ENCODE peak calls at places on chromosomes 2 and 18, in five cellular contexts. P is ovary, L is BE2C, T is IMR-90, G is fibroblast of mammary gland. X is an unnamed sample.

GRCh38 chr18:13762690-13763439 is 36.4 kb downstream of the RNMT start:
- DNase-seq in P (no peak), L (no peak), T (no peak), G (no peak), X (no peak)

GRCh38 chr2:120779781-120780283 is 44.2 kb downstream of the GLI2 start:
- DNase-seq in P (no peak), L (no peak), T (peak), G (peak), X (peak)

GRCh38 chr2:96523659-96524481 is 12.7 kb upstream of the ARID5A start:
- DNase-seq in P (no peak), L (no peak), T (peak), G (peak), X (no peak)

GRCh38 chr2:102114290-102114721 is 28.2 kb upstream of the IL1R1 start:
- DNase-seq in P (no peak), L (no peak), T (peak), G (peak), X (peak)

GRCh38 chr2:20507166-20507692 is 60.4 kb downstream of the RHOB start:
- DNase-seq in P (no peak), L (no peak), T (peak), G (no peak), X (no peak)

GRCh38 chr18:35344736-35345459 is 678 bp upstream of the ZNF24 start:
- DNase-seq in P (no peak), L (no peak), T (no peak), G (no peak), X (no peak)

GRCh38 chr2:205776139-205776538 is 93.8 kb downstream of the NRP2 start:
- DNase-seq in P (no peak), L (peak), T (no peak), G (peak), X (no peak)

GRCh38 chr2:182559623-182560022 is 132.8 kb upstream of the PDE1A start:
- DNase-seq in P (no peak), L (no peak), T (peak), G (peak), X (peak)

GRCh38 chr2:138779451-138780440 is at the start of gene NXPH2:
- DNase-seq in P (no peak), L (peak), T (no peak), G (peak), X (no peak)

GRCh38 chr2:132615329-132616085 is 54.5 kb downstream of the LYPD1 start:
- DNase-seq in P (no peak), L (no peak), T (no peak), G (no peak), X (no peak)

GRCh38 chr2:119431976-119432881 is 575 bp downstream of the TMEM37 start:
- DNase-seq in P (peak), L (no peak), T (peak), G (peak), X (no peak)

GRCh38 chr2:159137511-159138101 is 148.9 kb downstream of the WDSUB1 start:
- DNase-seq in P (no peak), L (no peak), T (no peak), G (peak), X (no peak)

GRCh38 chr2:186129767-186130581 is 356.1 kb upstream of the ZC3H15 start:
- DNase-seq in P (no peak), L (no peak), T (peak), G (peak), X (peak)

GRCh38 chr18:63981719-63982118 is 11.8 kb downstream of the SERPINB8 start:
- DNase-seq in P (no peak), L (no peak), T (no peak), G (no peak), X (no peak)

GRCh38 chr2:74474899-74475298 is 2.4 kb upstream of the MRPL53 start:
- DNase-seq in P (no peak), L (peak), T (no peak), G (no peak), X (no peak)

GRCh38 chr2:18050001-18050400 is 171.5 kb downstream of the KCNS3 start:
- DNase-seq in P (no peak), L (no peak), T (no peak), G (no peak), X (peak)

GRCh38 chr18:74402806-74403433 is 54.2 kb downstream of the DIPK1C start:
- DNase-seq in P (no peak), L (peak), T (no peak), G (no peak), X (no peak)

GRCh38 chr18:26226229-26227050 is at the start of gene TAF4B:
- DNase-seq in P (peak), L (peak), T (peak), G (peak), X (peak)

GRCh38 chr2:133362061-133362476 is 206.2 kb downstream of the NCKAP5 start:
- DNase-seq in P (no peak), L (no peak), T (peak), G (peak), X (peak)

GRCh38 chr2:74109551-74109950 is 38.2 kb downstream of the BOLA3 start:
- DNase-seq in P (no peak), L (no peak), T (no peak), G (no peak), X (no peak)

GRCh38 chr2:235106874-235107639 is 155.2 kb downstream of the SH3BP4 start:
- DNase-seq in P (peak), L (peak), T (peak), G (peak), X (peak)

GRCh38 chr2:122414911-122415310 is 659.5 kb downstream of the TSN start:
- DNase-seq in P (no peak), L (no peak), T (no peak), G (no peak), X (peak)

GRCh38 chr2:75186829-75187228 is 12.5 kb downstream of the TACR1 start:
- DNase-seq in P (peak), L (no peak), T (no peak), G (peak), X (no peak)

GRCh38 chr2:215839816-215840215 is 173.5 kb downstream of the MREG start:
- DNase-seq in P (no peak), L (no peak), T (no peak), G (no peak), X (no peak)

GRCh38 chr2:190759749-190760213 is 110.9 kb downstream of the NAB1 start:
- DNase-seq in P (no peak), L (no peak), T (peak), G (peak), X (peak)

GRCh38 chr2:54967759-54968365 is 82.4 kb downstream of the RTN4 start:
- DNase-seq in P (no peak), L (no peak), T (no peak), G (no peak), X (no peak)

GRCh38 chr2:217617496-217618085 is 385.2 kb downstream of the TNS1 start:
- DNase-seq in P (no peak), L (no peak), T (peak), G (no peak), X (no peak)

GRCh38 chr18:25876334-25876979 is 214.0 kb downstream of the SS18 start:
- DNase-seq in P (no peak), L (no peak), T (peak), G (no peak), X (no peak)

GRCh38 chr2:217335341-217335966 is 475.6 kb upstream of the TNP1 start:
- DNase-seq in P (no peak), L (no peak), T (peak), G (peak), X (peak)

GRCh38 chr18:44715245-44715644 is 34.6 kb downstream of the SETBP1 start:
- DNase-seq in P (no peak), L (no peak), T (no peak), G (peak), X (peak)

GRCh38 chr2:57516740-57517340 is 529.8 kb upstream of the VRK2 start:
- DNase-seq in P (no peak), L (no peak), T (peak), G (peak), X (peak)

GRCh38 chr2:36613801-36614200 is 15.8 kb upstream of the FEZ2 start:
- DNase-seq in P (no peak), L (no peak), T (no peak), G (no peak), X (no peak)

GRCh38 chr2:64768426-64769033 is 114.8 kb upstream of the SERTAD2 start:
- DNase-seq in P (no peak), L (no peak), T (no peak), G (no peak), X (peak)

GRCh38 chr2:71863338-71863737 is 284.3 kb downstream of the CYP26B1 start:
- DNase-seq in P (no peak), L (no peak), T (no peak), G (no peak), X (no peak)
- H3K4me3 ChIP-seq in P (no peak), L (no peak), T (no peak), G (no peak), X (no peak)

GRCh38 chr18:9877655-9878014 is 8.1 kb upstream of the TXNDC2 start:
- DNase-seq in P (no peak), L (no peak), T (no peak), G (no peak), X (no peak)
- H3K4me3 ChIP-seq in P (peak), L (no peak), T (peak), G (no peak), X (no peak)

DNA sequence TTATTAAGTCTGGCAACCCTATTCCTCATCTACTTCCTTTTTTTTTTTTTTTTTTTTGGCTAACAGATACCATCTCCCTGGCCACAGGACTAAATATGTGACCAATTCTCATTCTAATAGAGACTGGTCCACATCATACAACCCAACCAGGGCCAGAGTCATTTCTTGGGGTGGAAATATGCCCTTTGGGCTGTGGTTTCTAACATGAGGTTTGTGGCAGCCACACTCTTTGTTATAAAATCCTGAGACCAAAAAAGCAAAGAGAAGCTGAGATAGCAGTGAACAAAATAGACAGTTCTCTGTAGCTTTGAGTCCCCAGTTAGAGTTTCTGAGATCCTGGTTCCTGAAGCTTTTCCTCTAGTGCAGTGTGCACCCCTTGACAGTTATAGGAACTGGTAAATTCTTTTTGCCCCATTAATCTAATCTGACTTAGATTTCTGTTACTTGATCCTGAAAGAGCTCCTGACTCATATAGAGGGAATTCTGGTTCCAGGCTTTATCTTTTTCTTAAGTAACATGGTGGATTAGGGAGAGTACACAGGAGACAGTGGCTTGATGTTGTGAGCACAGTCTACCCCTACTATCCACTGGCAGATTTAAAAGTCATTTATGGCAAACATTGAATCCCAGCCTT is 86.8 kb downstream of the MAIP1 start:
- DNase-seq in P (no peak), L (no peak), T (peak), G (peak), X (peak)
- H3K4me3 ChIP-seq in P (no peak), L (no peak), T (no peak), G (no peak), X (no peak)

GRCh38 chr2:238284802-238285515 is 3.5 kb downstream of the PER2 start:
- DNase-seq in P (no peak), L (no peak), T (no peak), G (no peak), X (no peak)
- H3K4me3 ChIP-seq in P (no peak), L (no peak), T (no peak), G (no peak), X (no peak)

GRCh38 chr2:45130758-45131157 is 121.5 kb upstream of the SIX2 start:
- DNase-seq in P (no peak), L (no peak), T (no peak), G (peak), X (peak)
- H3K4me3 ChIP-seq in P (no peak), L (no peak), T (no peak), G (no peak), X (no peak)

X was measured in bronchial epithelial cell.